ENCODE peak calls at places on chromosomes 7 and 10, in five cellular contexts. D is GM12892; Y is activated effector memory CD4-positive, alpha-beta T cell treated with anti-CD3 and anti-CD28 coated beads, Interleukin-2, amount 50 U/mL, for 16 hours; B is OCI-LY7; A is EH. J is an unnamed sample.

GRCh38 chr10:110273474-110273873 is 31.2 kb downstream of the SMNDC1 start:
- DNase-seq in D (no peak), Y (peak), B (no peak), A (peak), J (peak)

GRCh38 chr7:2307690-2308107 is 6.5 kb downstream of the SNX8 start:
- DNase-seq in D (no peak), Y (no peak), B (peak), A (no peak), J (no peak)

GRCh38 chr10:132123606-132124005 is 57.9 kb downstream of the JAKMIP3 start:
- DNase-seq in D (no peak), Y (no peak), B (no peak), A (no peak), J (no peak)

GRCh38 chr7:115844857-115845256 is 185.7 kb downstream of the TFEC start:
- DNase-seq in D (no peak), Y (no peak), B (no peak), A (no peak), J (no peak)

GRCh38 chr10:117945651-117946050 is 101.1 kb downstream of the RAB11FIP2 start:
- DNase-seq in D (no peak), Y (no peak), B (no peak), A (no peak), J (no peak)

GRCh38 chr10:77801474-77802238 is 124.9 kb downstream of the DLG5 start:
- DNase-seq in D (no peak), Y (peak), B (no peak), A (peak), J (peak)

GRCh38 chr7:33327427-33327826 is 198.1 kb downstream of the BBS9 start:
- DNase-seq in D (no peak), Y (no peak), B (no peak), A (no peak), J (no peak)

GRCh38 chr7:151660141-151660540 is 140.4 kb upstream of the RHEB start:
- DNase-seq in D (no peak), Y (no peak), B (no peak), A (peak), J (no peak)

GRCh38 chr10:93126484-93127052 is 52.9 kb downstream of the CYP26A1 start:
- DNase-seq in D (no peak), Y (no peak), B (peak), A (no peak), J (no peak)

GRCh38 chr7:97179454-97180104 is 62.1 kb downstream of the SDHAF3 start:
- DNase-seq in D (peak), Y (peak), B (peak), A (peak), J (peak)

GRCh38 chr10:132846631-132847415 is 60.9 kb upstream of the NKX6-2 start:
- DNase-seq in D (no peak), Y (no peak), B (no peak), A (no peak), J (no peak)

GRCh38 chr7:100467638-100468373 is 3.7 kb upstream of the SPACDR start:
- DNase-seq in D (no peak), Y (no peak), B (no peak), A (no peak), J (no peak)

GRCh38 chr7:2165610-2166594 is 66.8 kb downstream of the MAD1L1 start:
- DNase-seq in D (peak), Y (no peak), B (peak), A (no peak), J (no peak)

GRCh38 chr10:131839351-131839750 is 61.5 kb upstream of the PPP2R2D start:
- DNase-seq in D (no peak), Y (peak), B (no peak), A (no peak), J (no peak)

GRCh38 chr10:130707389-130707979 is 571.3 kb downstream of the GLRX3 start:
- DNase-seq in D (no peak), Y (no peak), B (no peak), A (no peak), J (no peak)

GRCh38 chr7:26500749-26501352 is 209.2 kb downstream of the SNX10 start:
- DNase-seq in D (no peak), Y (no peak), B (peak), A (peak), J (no peak)

GRCh38 chr7:28356619-28357018 is 55.7 kb upstream of the CREB5 start:
- DNase-seq in D (no peak), Y (no peak), B (no peak), A (no peak), J (no peak)

GRCh38 chr7:4091767-4092166 is 590.3 kb upstream of the FOXK1 start:
- DNase-seq in D (no peak), Y (no peak), B (no peak), A (no peak), J (no peak)

GRCh38 chr7:1708640-1709249 is 38.7 kb downstream of the ELFN1 start:
- DNase-seq in D (no peak), Y (peak), B (no peak), A (no peak), J (no peak)

GRCh38 chr10:84755311-84755710 is 426.9 kb downstream of the CCSER2 start:
- DNase-seq in D (no peak), Y (no peak), B (no peak), A (no peak), J (no peak)

GRCh38 chr7:134474902-134475301 is 16.0 kb upstream of the AKR1B1 start:
- DNase-seq in D (no peak), Y (no peak), B (no peak), A (no peak), J (no peak)

GRCh38 chr10:97101166-97101940 is 84.4 kb downstream of the SLIT1 start:
- DNase-seq in D (no peak), Y (no peak), B (peak), A (no peak), J (no peak)

GRCh38 chr7:1123721-1124120 is 35.8 kb downstream of the GPER1 start:
- DNase-seq in D (no peak), Y (peak), B (no peak), A (peak), J (no peak)

GRCh38 chr10:31149835-31150512 is 118.3 kb upstream of the ZNF438 start:
- DNase-seq in D (no peak), Y (no peak), B (no peak), A (no peak), J (no peak)

GRCh38 chr7:54932818-54933543 is 85.8 kb upstream of the EGFR start:
- DNase-seq in D (no peak), Y (no peak), B (no peak), A (peak), J (no peak)

GRCh38 chr10:59107147-59107546 is 69.3 kb upstream of the PHYHIPL start:
- DNase-seq in D (no peak), Y (no peak), B (no peak), A (no peak), J (no peak)

J was measured in epithelial cell of prostate.